ENCODE peak calls at places on chromosomes 11 and 22, in four cellular contexts. B, C, R and Q are unnamed samples.

GRCh38 chr11:134223066-134223465 is 701 bp downstream of the NCAPD3 start:
- DNase-seq in B (no peak), C (no peak), R (no peak), Q (no peak)

GRCh38 chr11:64186205-64187165 is 514 bp downstream of the STIP1 start:
- DNase-seq in B (no peak), C (no peak), R (no peak), Q (no peak)

GRCh38 chr11:102279641-102280170 is 37.6 kb upstream of the BIRC3 start:
- DNase-seq in B (peak), C (peak), R (no peak), Q (no peak)

GRCh38 chr11:130904380-130904779 is 11.9 kb downstream of the SNX19 start:
- DNase-seq in B (no peak), C (no peak), R (no peak), Q (no peak)

GRCh38 chr22:47342446-47342845 is 580.0 kb downstream of the TBC1D22A start:
- DNase-seq in B (no peak), C (no peak), R (no peak), Q (no peak)

GRCh38 chr11:90274362-90274761 is 51.5 kb upstream of the CHORDC1 start:
- DNase-seq in B (no peak), C (no peak), R (no peak), Q (no peak)

GRCh38 chr22:23750374-23750743 is 553 bp downstream of the ZNF70 start:
- DNase-seq in B (no peak), C (no peak), R (no peak), Q (no peak)

GRCh38 chr11:74037309-74037708 is 28.4 kb upstream of the UCP3 start:
- DNase-seq in B (no peak), C (no peak), R (no peak), Q (no peak)

GRCh38 chr11:59706518-59707285 is 6.9 kb downstream of the OR10V1 start:
- DNase-seq in B (no peak), C (peak), R (no peak), Q (no peak)

GRCh38 chr22:35037089-35037488 is 28.9 kb upstream of the ISX start:
- DNase-seq in B (no peak), C (no peak), R (no peak), Q (no peak)

GRCh38 chr22:28425211-28425610 is 254.4 kb downstream of the TTC28 start:
- DNase-seq in B (no peak), C (no peak), R (no peak), Q (no peak)

GRCh38 chr11:92667446-92668165 is 301.8 kb upstream of the MTNR1B start:
- DNase-seq in B (no peak), C (no peak), R (no peak), Q (no peak)

GRCh38 chr11:82906236-82906635 is 4.7 kb downstream of the DDIAS start:
- DNase-seq in B (no peak), C (peak), R (no peak), Q (no peak)

GRCh38 chr11:77130763-77131513 is 2.9 kb downstream of the MYO7A start:
- DNase-seq in B (no peak), C (no peak), R (no peak), Q (no peak)

GRCh38 chr22:25237503-25237902 is 18.1 kb downstream of the CRYBB2 start:
- DNase-seq in B (no peak), C (no peak), R (no peak), Q (no peak)

GRCh38 chr22:40237788-40238424 is 60.2 kb downstream of the TNRC6B start:
- DNase-seq in B (no peak), C (no peak), R (no peak), Q (no peak)

GRCh38 chr11:112852141-112852853 is 108.9 kb upstream of the NCAM1 start:
- DNase-seq in B (no peak), C (no peak), R (no peak), Q (no peak)

GRCh38 chr22:44583076-44583760 is 85.2 kb upstream of the RTL6 start:
- DNase-seq in B (no peak), C (no peak), R (no peak), Q (no peak)